ENCODE peak calls at places on chromosome X, in six cellular contexts. One of them, this sample, is unnamed.

GRCh38 chrX:51332188-51332942 is at the start of gene NUDT10:
- ATAC-seq in heart left ventricle: peak; percentile 77
- ATAC-seq in A549: peak; percentile 62
- ATAC-seq in K562: no peak
- ATAC-seq in body of pancreas: peak; percentile 33
- ATAC-seq in HepG2: no peak
- ATAC-seq in this sample: peak; percentile 75

GRCh38 chrX:100615015-100615414 is 21.6 kb downstream of the TSPAN6 start:
- ATAC-seq in heart left ventricle: no peak
- ATAC-seq in A549: peak; percentile 74
- ATAC-seq in K562: peak; percentile 47
- ATAC-seq in body of pancreas: peak; percentile 67
- ATAC-seq in HepG2: peak; percentile 79
- ATAC-seq in this sample: no peak

GRCh38 chrX:105910563-105911105 is 88.3 kb downstream of the NRK start:
- ATAC-seq in heart left ventricle: no peak
- ATAC-seq in A549: no peak
- ATAC-seq in K562: no peak
- ATAC-seq in body of pancreas: no peak
- ATAC-seq in HepG2: no peak
- ATAC-seq in this sample: no peak

GRCh38 chrX:41923925-41924693 is 755 bp upstream of the CASK start:
- ATAC-seq in heart left ventricle: peak; percentile 21
- ATAC-seq in A549: peak; percentile 54
- ATAC-seq in K562: peak; percentile 29
- ATAC-seq in body of pancreas: peak; percentile 18
- ATAC-seq in HepG2: peak; percentile 55
- ATAC-seq in this sample: peak; percentile 1

GRCh38 chrX:96394566-96394965 is 290.1 kb upstream of the DIAPH2 start:
- ATAC-seq in heart left ventricle: no peak
- ATAC-seq in A549: no peak
- ATAC-seq in K562: no peak
- ATAC-seq in body of pancreas: no peak
- ATAC-seq in HepG2: no peak
- ATAC-seq in this sample: no peak

GRCh38 chrX:107845625-107846024 is 20.0 kb downstream of the MID2 start:
- ATAC-seq in heart left ventricle: peak; percentile 87
- ATAC-seq in A549: no peak
- ATAC-seq in K562: no peak
- ATAC-seq in body of pancreas: no peak
- ATAC-seq in HepG2: no peak
- ATAC-seq in this sample: no peak

GRCh38 chrX:30637874-30638793 is 15.1 kb upstream of the GK start:
- ATAC-seq in heart left ventricle: peak; percentile 42
- ATAC-seq in A549: no peak
- ATAC-seq in K562: no peak
- ATAC-seq in body of pancreas: no peak
- ATAC-seq in HepG2: no peak
- ATAC-seq in this sample: no peak

GRCh38 chrX:17922303-17922702 is 61.2 kb upstream of the RAI2 start:
- ATAC-seq in heart left ventricle: no peak
- ATAC-seq in A549: no peak
- ATAC-seq in K562: no peak
- ATAC-seq in body of pancreas: no peak
- ATAC-seq in HepG2: no peak
- ATAC-seq in this sample: no peak

GRCh38 chrX:53362439-53362838 is 60.0 kb downstream of the SMC1A start:
- ATAC-seq in heart left ventricle: no peak
- ATAC-seq in A549: no peak
- ATAC-seq in K562: no peak
- ATAC-seq in body of pancreas: no peak
- ATAC-seq in HepG2: no peak
- ATAC-seq in this sample: no peak

GRCh38 chrX:94722578-94722977 is 1048.6 kb downstream of the FAM133A start:
- ATAC-seq in heart left ventricle: no peak
- ATAC-seq in A549: no peak
- ATAC-seq in K562: no peak
- ATAC-seq in body of pancreas: no peak
- ATAC-seq in HepG2: no peak
- ATAC-seq in this sample: no peak

GRCh38 chrX:77668391-77669237 is 117.4 kb downstream of the ATRX start:
- ATAC-seq in heart left ventricle: peak; percentile 63
- ATAC-seq in A549: peak; percentile 90
- ATAC-seq in K562: peak; percentile 88
- ATAC-seq in body of pancreas: peak; percentile 47
- ATAC-seq in HepG2: no peak
- ATAC-seq in this sample: no peak

GRCh38 chrX:56762220-56762619 is 33.2 kb downstream of the NBDY start:
- ATAC-seq in heart left ventricle: no peak
- ATAC-seq in A549: no peak
- ATAC-seq in K562: no peak
- ATAC-seq in body of pancreas: no peak
- ATAC-seq in HepG2: no peak
- ATAC-seq in this sample: no peak

GRCh38 chrX:9829308-9830267 is 43.4 kb downstream of the SHROOM2 start:
- ATAC-seq in heart left ventricle: no peak
- ATAC-seq in A549: peak; percentile 79
- ATAC-seq in K562: no peak
- ATAC-seq in body of pancreas: no peak
- ATAC-seq in HepG2: no peak
- ATAC-seq in this sample: no peak

GRCh38 chrX:55796496-55796895 is 78.9 kb downstream of the RRAGB start:
- ATAC-seq in heart left ventricle: no peak
- ATAC-seq in A549: no peak
- ATAC-seq in K562: no peak
- ATAC-seq in body of pancreas: no peak
- ATAC-seq in HepG2: no peak
- ATAC-seq in this sample: no peak

GRCh38 chrX:20595928-20596550 is 329.3 kb upstream of the RPS6KA3 start:
- ATAC-seq in heart left ventricle: peak; percentile 60
- ATAC-seq in A549: no peak
- ATAC-seq in K562: no peak
- ATAC-seq in body of pancreas: no peak
- ATAC-seq in HepG2: no peak
- ATAC-seq in this sample: no peak

GRCh38 chrX:70257599-70258288 is 2.3 kb downstream of the P2RY4 start:
- ATAC-seq in heart left ventricle: no peak
- ATAC-seq in A549: no peak
- ATAC-seq in K562: no peak
- ATAC-seq in body of pancreas: no peak
- ATAC-seq in HepG2: no peak
- ATAC-seq in this sample: no peak

GRCh38 chrX:125003746-125004446 is 315.8 kb upstream of the TEX13C start:
- ATAC-seq in heart left ventricle: no peak
- ATAC-seq in A549: no peak
- ATAC-seq in K562: no peak
- ATAC-seq in body of pancreas: no peak
- ATAC-seq in HepG2: no peak
- ATAC-seq in this sample: no peak

GRCh38 chrX:23383411-23383810 is 48.8 kb downstream of the PTCHD1 start:
- ATAC-seq in heart left ventricle: peak; percentile 28
- ATAC-seq in A549: no peak
- ATAC-seq in K562: no peak
- ATAC-seq in body of pancreas: no peak
- ATAC-seq in HepG2: no peak
- ATAC-seq in this sample: no peak

GRCh38 chrX:41303013-41303412 is 30.9 kb upstream of the DDX3X start:
- ATAC-seq in heart left ventricle: peak; percentile 29
- ATAC-seq in A549: no peak
- ATAC-seq in K562: no peak
- ATAC-seq in body of pancreas: no peak
- ATAC-seq in HepG2: no peak
- ATAC-seq in this sample: peak; percentile 39

GRCh38 chrX:70096052-70096451 is 33.8 kb downstream of the OTUD6A start:
- ATAC-seq in heart left ventricle: no peak
- ATAC-seq in A549: peak; percentile 43
- ATAC-seq in K562: peak; percentile 72
- ATAC-seq in body of pancreas: no peak
- ATAC-seq in HepG2: peak; percentile 68
- ATAC-seq in this sample: no peak

GRCh38 chrX:21369613-21370012 is 4.6 kb upstream of the CNKSR2 start:
- ATAC-seq in heart left ventricle: no peak
- ATAC-seq in A549: no peak
- ATAC-seq in K562: no peak
- ATAC-seq in body of pancreas: no peak
- ATAC-seq in HepG2: no peak
- ATAC-seq in this sample: no peak

GRCh38 chrX:121085612-121086010 is 38.2 kb downstream of the GLUD2 start:
- ATAC-seq in heart left ventricle: no peak
- ATAC-seq in A549: no peak
- ATAC-seq in K562: peak; percentile 27
- ATAC-seq in body of pancreas: no peak
- ATAC-seq in HepG2: no peak
- ATAC-seq in this sample: no peak

GRCh38 chrX:114611018-114611619 is 27.2 kb downstream of the HTR2C start:
- ATAC-seq in heart left ventricle: no peak
- ATAC-seq in A549: no peak
- ATAC-seq in K562: peak; percentile 76
- ATAC-seq in body of pancreas: no peak
- ATAC-seq in HepG2: no peak
- ATAC-seq in this sample: no peak

GRCh38 chrX:49101629-49101984 is 21.9 kb upstream of the WDR45 start:
- ATAC-seq in heart left ventricle: no peak
- ATAC-seq in A549: peak; percentile 44
- ATAC-seq in K562: peak; percentile 7
- ATAC-seq in body of pancreas: no peak
- ATAC-seq in HepG2: peak; percentile 40
- ATAC-seq in this sample: no peak

GRCh38 chrX:13652256-13653021 is 502 bp upstream of the TCEANC start:
- ATAC-seq in heart left ventricle: no peak
- ATAC-seq in A549: peak; percentile 9
- ATAC-seq in K562: peak; percentile 1
- ATAC-seq in body of pancreas: no peak
- ATAC-seq in HepG2: no peak
- ATAC-seq in this sample: no peak

GRCh38 chrX:104112326-104112951 is at the start of gene ZCCHC18:
- ATAC-seq in heart left ventricle: peak; percentile 90
- ATAC-seq in A549: peak; percentile 76
- ATAC-seq in K562: peak; percentile 60
- ATAC-seq in body of pancreas: peak; percentile 75
- ATAC-seq in HepG2: peak; percentile 83
- ATAC-seq in this sample: peak; percentile 84

GRCh38 chrX:137166591-137166990 is 132.8 kb upstream of the GPR101 start:
- ATAC-seq in heart left ventricle: no peak
- ATAC-seq in A549: no peak
- ATAC-seq in K562: peak; percentile 61
- ATAC-seq in body of pancreas: no peak
- ATAC-seq in HepG2: no peak
- ATAC-seq in this sample: no peak

GRCh38 chrX:118286066-118286758 is 59.7 kb upstream of the WDR44 start:
- ATAC-seq in heart left ventricle: no peak
- ATAC-seq in A549: no peak
- ATAC-seq in K562: no peak
- ATAC-seq in body of pancreas: peak; percentile 48
- ATAC-seq in HepG2: no peak
- ATAC-seq in this sample: no peak

GRCh38 chrX:136261316-136261715 is 10.1 kb upstream of the MAP7D3 start:
- ATAC-seq in heart left ventricle: no peak
- ATAC-seq in A549: no peak
- ATAC-seq in K562: no peak
- ATAC-seq in body of pancreas: no peak
- ATAC-seq in HepG2: no peak
- ATAC-seq in this sample: no peak

GRCh38 chrX:19866626-19867410 is 20.6 kb downstream of the SH3KBP1 start:
- ATAC-seq in heart left ventricle: peak; percentile 44
- ATAC-seq in A549: no peak
- ATAC-seq in K562: no peak
- ATAC-seq in body of pancreas: no peak
- ATAC-seq in HepG2: no peak
- ATAC-seq in this sample: no peak

GRCh38 chrX:149205937-149206336 is 299.2 kb downstream of the IDS start:
- ATAC-seq in heart left ventricle: no peak
- ATAC-seq in A549: no peak
- ATAC-seq in K562: no peak
- ATAC-seq in body of pancreas: no peak
- ATAC-seq in HepG2: no peak
- ATAC-seq in this sample: no peak

GRCh38 chrX:71622347-71623104 is 4.2 kb upstream of the CXCR3 start:
- ATAC-seq in heart left ventricle: peak; percentile 87
- ATAC-seq in A549: peak; percentile 82
- ATAC-seq in K562: peak; percentile 90
- ATAC-seq in body of pancreas: peak; percentile 82
- ATAC-seq in HepG2: peak; percentile 94
- ATAC-seq in this sample: peak; percentile 87
- TF ChIP-seq CTCF in heart left ventricle: no peak
- TF ChIP-seq CTCF in A549: no peak
- TF ChIP-seq CTCF in K562: peak; percentile 21
- TF ChIP-seq CTCF in body of pancreas: peak; percentile 11
- TF ChIP-seq CTCF in HepG2: peak; percentile 31
- TF ChIP-seq CTCF in this sample: peak; percentile 48

DNA sequence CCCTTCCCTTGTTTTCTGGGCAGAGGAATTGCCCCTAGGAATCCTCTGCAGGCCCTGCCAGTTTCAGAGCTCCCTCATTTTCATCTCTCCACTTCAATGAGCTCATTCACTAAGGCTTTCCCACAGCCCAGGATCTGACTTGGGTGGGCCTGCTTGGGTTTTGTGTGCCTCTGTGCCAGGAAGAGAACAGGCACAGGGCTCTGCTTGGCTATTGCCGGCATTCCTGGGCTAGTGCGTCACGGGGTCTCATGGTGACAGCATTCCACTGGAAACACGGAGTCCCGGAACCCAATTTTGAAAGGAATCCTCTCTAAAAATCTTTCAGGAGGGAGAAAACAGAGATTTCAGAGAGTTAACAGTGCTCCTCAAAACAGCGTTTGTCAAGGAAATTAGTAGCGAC is 150.5 kb downstream of the VCX3A start:
- ATAC-seq in heart left ventricle: no peak
- ATAC-seq in A549: no peak
- ATAC-seq in K562: no peak
- ATAC-seq in body of pancreas: no peak
- ATAC-seq in HepG2: no peak
- ATAC-seq in this sample: peak; percentile 49
- H3K4me1 ChIP-seq in heart left ventricle: no peaks in the 10 kb centered on the region
- H3K4me1 ChIP-seq in A549: no peaks in the 10 kb centered on the region
- H3K4me1 ChIP-seq in K562: no peaks in the 10 kb centered on the region
- H3K4me1 ChIP-seq in body of pancreas: peaks cover 13% of the 10 kb centered on the region
- H3K4me1 ChIP-seq in HepG2: no peaks in the 10 kb centered on the region
- H3K4me1 ChIP-seq in this sample: no peaks in the 10 kb centered on the region

GRCh38 chrX:153971124-153971631 is 440 bp downstream of the HCFC1 start:
- ATAC-seq in heart left ventricle: peak; percentile 79
- ATAC-seq in A549: peak; percentile 63
- ATAC-seq in K562: peak; percentile 69
- ATAC-seq in body of pancreas: peak; percentile 56
- ATAC-seq in HepG2: peak; percentile 74
- ATAC-seq in this sample: peak; percentile 73
- TF ChIP-seq POLR2A in heart left ventricle: peak; percentile 59
- TF ChIP-seq POLR2A in A549: no peak
- TF ChIP-seq POLR2A in K562: peak; percentile 72
- TF ChIP-seq POLR2A in body of pancreas: peak; percentile 78
- TF ChIP-seq POLR2A in HepG2: no peak
- TF ChIP-seq POLR2A in this sample: peak; percentile 52

DNA sequence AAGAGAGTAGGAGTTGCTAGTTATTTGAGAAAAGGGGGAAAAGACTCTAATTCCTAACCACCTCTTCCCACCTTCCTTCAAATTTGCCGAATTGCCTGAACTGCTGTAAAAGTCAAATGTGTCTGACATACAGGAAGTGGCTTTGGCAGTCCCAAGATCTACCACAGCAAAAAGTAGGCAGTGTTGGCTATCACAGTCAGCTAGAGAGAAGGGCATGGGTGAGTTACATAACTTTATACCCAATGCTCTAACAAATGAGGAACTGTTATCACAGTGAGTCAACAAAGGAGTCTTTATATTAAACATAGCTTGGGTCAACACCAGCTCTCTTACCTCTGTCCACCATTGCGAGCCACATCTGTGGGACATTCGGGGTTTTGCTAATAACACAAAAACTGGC is 2.4 kb upstream of the MBNL3 start:
- ATAC-seq in heart left ventricle: no peak
- ATAC-seq in A549: no peak
- ATAC-seq in K562: no peak
- ATAC-seq in body of pancreas: peak; percentile 61
- ATAC-seq in HepG2: peak; percentile 54
- ATAC-seq in this sample: peak; percentile 37
- TF ChIP-seq CTCF in heart left ventricle: no peak
- TF ChIP-seq CTCF in A549: no peak
- TF ChIP-seq CTCF in K562: no peak
- TF ChIP-seq CTCF in body of pancreas: peak; percentile 25
- TF ChIP-seq CTCF in HepG2: peak; percentile 38
- TF ChIP-seq CTCF in this sample: no peak

This sample was measured in gastroesophageal sphincter.